ENCODE peak calls at places on chromosomes 4 and X, in ten cellular contexts. One of them, this sample, is unnamed.

GRCh38 chr4:180798016-180798574 is 1445.1 kb upstream of the TENM3 start:
- DNase-seq in amniotic stem cell: no peak
- DNase-seq in stimulated activated CD8-positive, alpha-beta memory T cell treated with anti-CD3 and anti-CD28 coated beads, Interleukin-15, amount 100 ng/mL, for 1 hour: no peak
- DNase-seq in NCI-H1105 treated with DMSO at 0.1 percent for 48 hours: no peak
- DNase-seq in choroid plexus epithelial cell: no peak
- DNase-seq in iPS-NIHi11: no peak
- DNase-seq in KBM-7: no peak
- DNase-seq in substantia nigra: no peak
- DNase-seq in T follicular helper cell: no peak
- DNase-seq in tibial nerve: no peak
- DNase-seq in this sample: no peak

GRCh38 chr4:165288639-165289428 is 38.6 kb upstream of the MSMO1 start:
- DNase-seq in substantia nigra: no peak
- DNase-seq in amniotic stem cell: no peak
- DNase-seq in tibial nerve: no peak
- DNase-seq in iPS-NIHi11: no peak
- DNase-seq in NCI-H1105 treated with DMSO at 0.1 percent for 48 hours: no peak
- DNase-seq in T follicular helper cell: no peak
- DNase-seq in stimulated activated CD8-positive, alpha-beta memory T cell treated with anti-CD3 and anti-CD28 coated beads, Interleukin-15, amount 100 ng/mL, for 1 hour: no peak
- DNase-seq in KBM-7: peak; percentile 25
- DNase-seq in choroid plexus epithelial cell: peak; percentile 90
- DNase-seq in this sample: no peak

GRCh38 chrX:44651347-44651746 is 108.7 kb upstream of the FUNDC1 start:
- DNase-seq in substantia nigra: no peak
- DNase-seq in T follicular helper cell: no peak
- DNase-seq in KBM-7: peak; percentile 17
- DNase-seq in NCI-H1105 treated with DMSO at 0.1 percent for 48 hours: no peak
- DNase-seq in stimulated activated CD8-positive, alpha-beta memory T cell treated with anti-CD3 and anti-CD28 coated beads, Interleukin-15, amount 100 ng/mL, for 1 hour: no peak
- DNase-seq in amniotic stem cell: no peak
- DNase-seq in choroid plexus epithelial cell: no peak
- DNase-seq in tibial nerve: no peak
- DNase-seq in iPS-NIHi11: peak; percentile 67
- DNase-seq in this sample: no peak

GRCh38 chrX:9577555-9577954 is 112.7 kb downstream of the TBL1X start:
- DNase-seq in iPS-NIHi11: no peak
- DNase-seq in stimulated activated CD8-positive, alpha-beta memory T cell treated with anti-CD3 and anti-CD28 coated beads, Interleukin-15, amount 100 ng/mL, for 1 hour: no peak
- DNase-seq in KBM-7: no peak
- DNase-seq in amniotic stem cell: no peak
- DNase-seq in choroid plexus epithelial cell: no peak
- DNase-seq in T follicular helper cell: no peak
- DNase-seq in tibial nerve: no peak
- DNase-seq in substantia nigra: no peak
- DNase-seq in NCI-H1105 treated with DMSO at 0.1 percent for 48 hours: no peak
- DNase-seq in this sample: no peak

GRCh38 chr4:147924604-147925412 is 192.9 kb downstream of the ARHGAP10 start:
- DNase-seq in KBM-7: peak; percentile 30
- DNase-seq in substantia nigra: no peak
- DNase-seq in choroid plexus epithelial cell: peak; percentile 77
- DNase-seq in T follicular helper cell: no peak
- DNase-seq in NCI-H1105 treated with DMSO at 0.1 percent for 48 hours: no peak
- DNase-seq in tibial nerve: no peak
- DNase-seq in amniotic stem cell: no peak
- DNase-seq in stimulated activated CD8-positive, alpha-beta memory T cell treated with anti-CD3 and anti-CD28 coated beads, Interleukin-15, amount 100 ng/mL, for 1 hour: no peak
- DNase-seq in iPS-NIHi11: peak; percentile 71
- DNase-seq in this sample: peak; percentile 2

GRCh38 chrX:2692221-2693122 is 1.4 kb downstream of the CD99 start:
- DNase-seq in substantia nigra: no peak
- DNase-seq in amniotic stem cell: no peak
- DNase-seq in stimulated activated CD8-positive, alpha-beta memory T cell treated with anti-CD3 and anti-CD28 coated beads, Interleukin-15, amount 100 ng/mL, for 1 hour: no peak
- DNase-seq in tibial nerve: no peak
- DNase-seq in NCI-H1105 treated with DMSO at 0.1 percent for 48 hours: no peak
- DNase-seq in iPS-NIHi11: no peak
- DNase-seq in choroid plexus epithelial cell: peak; percentile 56
- DNase-seq in KBM-7: peak; percentile 80
- DNase-seq in T follicular helper cell: no peak
- DNase-seq in this sample: no peak

GRCh38 chrX:68139791-68140190 is 293.5 kb downstream of the OPHN1 start:
- DNase-seq in iPS-NIHi11: no peak
- DNase-seq in NCI-H1105 treated with DMSO at 0.1 percent for 48 hours: no peak
- DNase-seq in tibial nerve: no peak
- DNase-seq in choroid plexus epithelial cell: no peak
- DNase-seq in KBM-7: no peak
- DNase-seq in stimulated activated CD8-positive, alpha-beta memory T cell treated with anti-CD3 and anti-CD28 coated beads, Interleukin-15, amount 100 ng/mL, for 1 hour: no peak
- DNase-seq in T follicular helper cell: no peak
- DNase-seq in substantia nigra: no peak
- DNase-seq in amniotic stem cell: no peak
- DNase-seq in this sample: no peak

GRCh38 chr4:76311896-76312331 is 5.4 kb downstream of the STBD1 start:
- DNase-seq in substantia nigra: no peak
- DNase-seq in T follicular helper cell: no peak
- DNase-seq in choroid plexus epithelial cell: no peak
- DNase-seq in KBM-7: no peak
- DNase-seq in amniotic stem cell: no peak
- DNase-seq in stimulated activated CD8-positive, alpha-beta memory T cell treated with anti-CD3 and anti-CD28 coated beads, Interleukin-15, amount 100 ng/mL, for 1 hour: no peak
- DNase-seq in tibial nerve: no peak
- DNase-seq in iPS-NIHi11: no peak
- DNase-seq in NCI-H1105 treated with DMSO at 0.1 percent for 48 hours: no peak
- DNase-seq in this sample: no peak

GRCh38 chrX:132023117-132023895 is at the start of gene STK26:
- DNase-seq in amniotic stem cell: peak; percentile 29
- DNase-seq in substantia nigra: no peak
- DNase-seq in KBM-7: peak; percentile 95
- DNase-seq in T follicular helper cell: peak; percentile 70
- DNase-seq in tibial nerve: peak; percentile 28
- DNase-seq in NCI-H1105 treated with DMSO at 0.1 percent for 48 hours: peak; percentile 49
- DNase-seq in choroid plexus epithelial cell: peak; percentile 36
- DNase-seq in iPS-NIHi11: peak; percentile 76
- DNase-seq in stimulated activated CD8-positive, alpha-beta memory T cell treated with anti-CD3 and anti-CD28 coated beads, Interleukin-15, amount 100 ng/mL, for 1 hour: peak; percentile 40
- DNase-seq in this sample: peak; percentile 10

GRCh38 chr4:76665139-76665538 is 230.1 kb downstream of the SHROOM3 start:
- DNase-seq in stimulated activated CD8-positive, alpha-beta memory T cell treated with anti-CD3 and anti-CD28 coated beads, Interleukin-15, amount 100 ng/mL, for 1 hour: no peak
- DNase-seq in amniotic stem cell: no peak
- DNase-seq in tibial nerve: no peak
- DNase-seq in T follicular helper cell: no peak
- DNase-seq in NCI-H1105 treated with DMSO at 0.1 percent for 48 hours: no peak
- DNase-seq in choroid plexus epithelial cell: no peak
- DNase-seq in iPS-NIHi11: peak; percentile 23
- DNase-seq in substantia nigra: no peak
- DNase-seq in KBM-7: no peak
- DNase-seq in this sample: no peak

GRCh38 chr4:78704981-78705757 is 71.0 kb upstream of the BMP2K start:
- DNase-seq in stimulated activated CD8-positive, alpha-beta memory T cell treated with anti-CD3 and anti-CD28 coated beads, Interleukin-15, amount 100 ng/mL, for 1 hour: no peak
- DNase-seq in amniotic stem cell: peak; percentile 5
- DNase-seq in KBM-7: no peak
- DNase-seq in tibial nerve: no peak
- DNase-seq in NCI-H1105 treated with DMSO at 0.1 percent for 48 hours: no peak
- DNase-seq in iPS-NIHi11: no peak
- DNase-seq in substantia nigra: no peak
- DNase-seq in T follicular helper cell: no peak
- DNase-seq in choroid plexus epithelial cell: peak; percentile 76
- DNase-seq in this sample: no peak

GRCh38 chr4:42302348-42302747 is 94.9 kb upstream of the SHISA3 start:
- DNase-seq in choroid plexus epithelial cell: peak; percentile 4
- DNase-seq in KBM-7: peak; percentile 62
- DNase-seq in stimulated activated CD8-positive, alpha-beta memory T cell treated with anti-CD3 and anti-CD28 coated beads, Interleukin-15, amount 100 ng/mL, for 1 hour: no peak
- DNase-seq in tibial nerve: no peak
- DNase-seq in substantia nigra: no peak
- DNase-seq in T follicular helper cell: no peak
- DNase-seq in NCI-H1105 treated with DMSO at 0.1 percent for 48 hours: peak; percentile 15
- DNase-seq in amniotic stem cell: no peak
- DNase-seq in iPS-NIHi11: peak; percentile 62
- DNase-seq in this sample: no peak

GRCh38 chr4:124061413-124061812 is 651.1 kb downstream of the ANKRD50 start:
- DNase-seq in tibial nerve: no peak
- DNase-seq in substantia nigra: no peak
- DNase-seq in KBM-7: no peak
- DNase-seq in amniotic stem cell: no peak
- DNase-seq in NCI-H1105 treated with DMSO at 0.1 percent for 48 hours: no peak
- DNase-seq in T follicular helper cell: no peak
- DNase-seq in iPS-NIHi11: no peak
- DNase-seq in stimulated activated CD8-positive, alpha-beta memory T cell treated with anti-CD3 and anti-CD28 coated beads, Interleukin-15, amount 100 ng/mL, for 1 hour: no peak
- DNase-seq in choroid plexus epithelial cell: peak; percentile 79
- DNase-seq in this sample: no peak

GRCh38 chrX:14027511-14028019 is 2.1 kb downstream of the GEMIN8 start:
- DNase-seq in KBM-7: peak; percentile 18
- DNase-seq in iPS-NIHi11: no peak
- DNase-seq in choroid plexus epithelial cell: peak; percentile 46
- DNase-seq in stimulated activated CD8-positive, alpha-beta memory T cell treated with anti-CD3 and anti-CD28 coated beads, Interleukin-15, amount 100 ng/mL, for 1 hour: no peak
- DNase-seq in substantia nigra: no peak
- DNase-seq in amniotic stem cell: no peak
- DNase-seq in NCI-H1105 treated with DMSO at 0.1 percent for 48 hours: no peak
- DNase-seq in tibial nerve: no peak
- DNase-seq in T follicular helper cell: no peak
- DNase-seq in this sample: no peak

GRCh38 chr4:140331245-140331644 is 42.2 kb upstream of the SCOC start:
- DNase-seq in amniotic stem cell: no peak
- DNase-seq in tibial nerve: no peak
- DNase-seq in substantia nigra: no peak
- DNase-seq in choroid plexus epithelial cell: no peak
- DNase-seq in T follicular helper cell: no peak
- DNase-seq in KBM-7: peak; percentile 79
- DNase-seq in stimulated activated CD8-positive, alpha-beta memory T cell treated with anti-CD3 and anti-CD28 coated beads, Interleukin-15, amount 100 ng/mL, for 1 hour: no peak
- DNase-seq in iPS-NIHi11: no peak
- DNase-seq in NCI-H1105 treated with DMSO at 0.1 percent for 48 hours: no peak
- DNase-seq in this sample: no peak

GRCh38 chrX:140503714-140504351 is 1.0 kb downstream of the SOX3 start:
- DNase-seq in NCI-H1105 treated with DMSO at 0.1 percent for 48 hours: no peak
- DNase-seq in substantia nigra: peak; percentile 10
- DNase-seq in stimulated activated CD8-positive, alpha-beta memory T cell treated with anti-CD3 and anti-CD28 coated beads, Interleukin-15, amount 100 ng/mL, for 1 hour: no peak
- DNase-seq in amniotic stem cell: no peak
- DNase-seq in choroid plexus epithelial cell: no peak
- DNase-seq in KBM-7: no peak
- DNase-seq in T follicular helper cell: no peak
- DNase-seq in tibial nerve: no peak
- DNase-seq in iPS-NIHi11: no peak
- DNase-seq in this sample: no peak

GRCh38 chr4:76090241-76090691 is 15.8 kb downstream of the ART3 start:
- DNase-seq in iPS-NIHi11: no peak
- DNase-seq in KBM-7: peak; percentile 89
- DNase-seq in substantia nigra: no peak
- DNase-seq in T follicular helper cell: no peak
- DNase-seq in stimulated activated CD8-positive, alpha-beta memory T cell treated with anti-CD3 and anti-CD28 coated beads, Interleukin-15, amount 100 ng/mL, for 1 hour: no peak
- DNase-seq in choroid plexus epithelial cell: peak; percentile 97
- DNase-seq in NCI-H1105 treated with DMSO at 0.1 percent for 48 hours: no peak
- DNase-seq in amniotic stem cell: peak; percentile 9
- DNase-seq in tibial nerve: no peak
- DNase-seq in this sample: no peak

GRCh38 chr4:41319553-41319952 is 62.8 kb downstream of the UCHL1 start:
- DNase-seq in T follicular helper cell: no peak
- DNase-seq in stimulated activated CD8-positive, alpha-beta memory T cell treated with anti-CD3 and anti-CD28 coated beads, Interleukin-15, amount 100 ng/mL, for 1 hour: no peak
- DNase-seq in KBM-7: no peak
- DNase-seq in iPS-NIHi11: no peak
- DNase-seq in amniotic stem cell: no peak
- DNase-seq in NCI-H1105 treated with DMSO at 0.1 percent for 48 hours: no peak
- DNase-seq in choroid plexus epithelial cell: peak; percentile 34
- DNase-seq in tibial nerve: no peak
- DNase-seq in substantia nigra: no peak
- DNase-seq in this sample: no peak

GRCh38 chr4:175330652-175331051 is 412.5 kb downstream of the ADAM29 start:
- DNase-seq in iPS-NIHi11: no peak
- DNase-seq in stimulated activated CD8-positive, alpha-beta memory T cell treated with anti-CD3 and anti-CD28 coated beads, Interleukin-15, amount 100 ng/mL, for 1 hour: no peak
- DNase-seq in tibial nerve: no peak
- DNase-seq in NCI-H1105 treated with DMSO at 0.1 percent for 48 hours: no peak
- DNase-seq in amniotic stem cell: no peak
- DNase-seq in substantia nigra: no peak
- DNase-seq in T follicular helper cell: no peak
- DNase-seq in choroid plexus epithelial cell: peak; percentile 79
- DNase-seq in KBM-7: no peak
- DNase-seq in this sample: no peak

GRCh38 chrX:155949098-155949497 is 48.4 kb upstream of the IL9R start:
- DNase-seq in stimulated activated CD8-positive, alpha-beta memory T cell treated with anti-CD3 and anti-CD28 coated beads, Interleukin-15, amount 100 ng/mL, for 1 hour: no peak
- DNase-seq in choroid plexus epithelial cell: no peak
- DNase-seq in NCI-H1105 treated with DMSO at 0.1 percent for 48 hours: peak; percentile 4
- DNase-seq in KBM-7: no peak
- DNase-seq in amniotic stem cell: no peak
- DNase-seq in iPS-NIHi11: no peak
- DNase-seq in tibial nerve: no peak
- DNase-seq in substantia nigra: no peak
- DNase-seq in T follicular helper cell: no peak
- DNase-seq in this sample: no peak

GRCh38 chr4:2767046-2767704 is 11.0 kb upstream of the TNIP2 start:
- DNase-seq in amniotic stem cell: no peak
- DNase-seq in T follicular helper cell: no peak
- DNase-seq in NCI-H1105 treated with DMSO at 0.1 percent for 48 hours: no peak
- DNase-seq in substantia nigra: no peak
- DNase-seq in KBM-7: no peak
- DNase-seq in choroid plexus epithelial cell: no peak
- DNase-seq in stimulated activated CD8-positive, alpha-beta memory T cell treated with anti-CD3 and anti-CD28 coated beads, Interleukin-15, amount 100 ng/mL, for 1 hour: no peak
- DNase-seq in tibial nerve: no peak
- DNase-seq in iPS-NIHi11: no peak
- DNase-seq in this sample: no peak

GRCh38 chr4:151671541-151672059 is 89.2 kb downstream of the GATB start:
- DNase-seq in NCI-H1105 treated with DMSO at 0.1 percent for 48 hours: no peak
- DNase-seq in amniotic stem cell: no peak
- DNase-seq in substantia nigra: no peak
- DNase-seq in tibial nerve: no peak
- DNase-seq in iPS-NIHi11: no peak
- DNase-seq in KBM-7: no peak
- DNase-seq in stimulated activated CD8-positive, alpha-beta memory T cell treated with anti-CD3 and anti-CD28 coated beads, Interleukin-15, amount 100 ng/mL, for 1 hour: no peak
- DNase-seq in T follicular helper cell: no peak
- DNase-seq in choroid plexus epithelial cell: no peak
- DNase-seq in this sample: no peak

GRCh38 chrX:124736553-124737240 is 390.3 kb downstream of the SH2D1A start:
- DNase-seq in amniotic stem cell: no peak
- DNase-seq in KBM-7: no peak
- DNase-seq in substantia nigra: no peak
- DNase-seq in T follicular helper cell: peak; percentile 45
- DNase-seq in iPS-NIHi11: peak; percentile 41
- DNase-seq in tibial nerve: no peak
- DNase-seq in choroid plexus epithelial cell: no peak
- DNase-seq in stimulated activated CD8-positive, alpha-beta memory T cell treated with anti-CD3 and anti-CD28 coated beads, Interleukin-15, amount 100 ng/mL, for 1 hour: no peak
- DNase-seq in NCI-H1105 treated with DMSO at 0.1 percent for 48 hours: no peak
- DNase-seq in this sample: peak; percentile 1

GRCh38 chr4:149836546-149836945 is 20.9 kb upstream of the IQCM start:
- DNase-seq in iPS-NIHi11: no peak
- DNase-seq in choroid plexus epithelial cell: peak; percentile 40
- DNase-seq in NCI-H1105 treated with DMSO at 0.1 percent for 48 hours: no peak
- DNase-seq in T follicular helper cell: no peak
- DNase-seq in substantia nigra: no peak
- DNase-seq in amniotic stem cell: no peak
- DNase-seq in KBM-7: no peak
- DNase-seq in tibial nerve: no peak
- DNase-seq in stimulated activated CD8-positive, alpha-beta memory T cell treated with anti-CD3 and anti-CD28 coated beads, Interleukin-15, amount 100 ng/mL, for 1 hour: no peak
- DNase-seq in this sample: no peak

GRCh38 chr4:184938871-184939270 is 79.4 kb upstream of the HELT start:
- DNase-seq in iPS-NIHi11: no peak
- DNase-seq in choroid plexus epithelial cell: no peak
- DNase-seq in tibial nerve: no peak
- DNase-seq in T follicular helper cell: no peak
- DNase-seq in substantia nigra: no peak
- DNase-seq in amniotic stem cell: no peak
- DNase-seq in stimulated activated CD8-positive, alpha-beta memory T cell treated with anti-CD3 and anti-CD28 coated beads, Interleukin-15, amount 100 ng/mL, for 1 hour: no peak
- DNase-seq in KBM-7: no peak
- DNase-seq in NCI-H1105 treated with DMSO at 0.1 percent for 48 hours: no peak
- DNase-seq in this sample: no peak

GRCh38 chrX:110346681-110347080 is 12.0 kb upstream of the RTL9 start:
- DNase-seq in choroid plexus epithelial cell: peak; percentile 33
- DNase-seq in tibial nerve: no peak
- DNase-seq in T follicular helper cell: no peak
- DNase-seq in iPS-NIHi11: no peak
- DNase-seq in NCI-H1105 treated with DMSO at 0.1 percent for 48 hours: no peak
- DNase-seq in amniotic stem cell: no peak
- DNase-seq in stimulated activated CD8-positive, alpha-beta memory T cell treated with anti-CD3 and anti-CD28 coated beads, Interleukin-15, amount 100 ng/mL, for 1 hour: no peak
- DNase-seq in KBM-7: no peak
- DNase-seq in substantia nigra: no peak
- DNase-seq in this sample: no peak

GRCh38 chr4:81757706-81758105 is 286.0 kb upstream of the RASGEF1B start:
- DNase-seq in NCI-H1105 treated with DMSO at 0.1 percent for 48 hours: peak; percentile 92
- DNase-seq in substantia nigra: no peak
- DNase-seq in choroid plexus epithelial cell: no peak
- DNase-seq in amniotic stem cell: no peak
- DNase-seq in KBM-7: no peak
- DNase-seq in tibial nerve: no peak
- DNase-seq in iPS-NIHi11: no peak
- DNase-seq in T follicular helper cell: no peak
- DNase-seq in stimulated activated CD8-positive, alpha-beta memory T cell treated with anti-CD3 and anti-CD28 coated beads, Interleukin-15, amount 100 ng/mL, for 1 hour: no peak
- DNase-seq in this sample: no peak

GRCh38 chr4:4852591-4853362 is 6.7 kb upstream of the MSX1 start:
- DNase-seq in stimulated activated CD8-positive, alpha-beta memory T cell treated with anti-CD3 and anti-CD28 coated beads, Interleukin-15, amount 100 ng/mL, for 1 hour: no peak
- DNase-seq in iPS-NIHi11: peak; percentile 62
- DNase-seq in choroid plexus epithelial cell: peak; percentile 70
- DNase-seq in T follicular helper cell: no peak
- DNase-seq in KBM-7: peak; percentile 73
- DNase-seq in NCI-H1105 treated with DMSO at 0.1 percent for 48 hours: no peak
- DNase-seq in substantia nigra: no peak
- DNase-seq in tibial nerve: no peak
- DNase-seq in amniotic stem cell: peak; percentile 16
- DNase-seq in this sample: no peak